ENCODE peak calls at places on chromosomes 12 and 14, in six cellular contexts. S is heart right ventricle, A is GM23248, V is fibroblast of lung, C is prostate gland, Q is colonic mucosa. I is an unnamed sample. For H3K4me1, the result is how much of the 10 kb centered on the place peaks cover.

GRCh38 chr14:54727929-54728328 is 161.0 kb downstream of the SAMD4A start:
- DNase-seq in S (no peak), A (peak), V (peak), C (no peak), Q (no peak), I (no peak)

GRCh38 chr12:5220835-5221234 is 177.2 kb downstream of the KCNA5 start:
- DNase-seq in S (no peak), A (no peak), V (no peak), C (no peak), Q (no peak), I (no peak)

GRCh38 chr14:100486025-100486828 is 101.0 kb downstream of the BEGAIN start:
- DNase-seq in S (peak), A (peak), V (peak), C (no peak), Q (peak), I (peak)

GRCh38 chr12:51636581-51636980 is 45.5 kb downstream of the SCN8A start:
- DNase-seq in S (no peak), A (peak), V (peak), C (no peak), Q (no peak), I (no peak)

GRCh38 chr12:11081987-11082386 is 10.1 kb downstream of the TAS2R43 start:
- DNase-seq in S (no peak), A (no peak), V (no peak), C (no peak), Q (no peak), I (no peak)

GRCh38 chr12:56087220-56087619 is 7.3 kb downstream of the ERBB3 start:
- DNase-seq in S (peak), A (peak), V (no peak), C (peak), Q (peak), I (peak)

GRCh38 chr12:7970475-7971252 is 34.7 kb upstream of the SLC2A3 start:
- DNase-seq in S (peak), A (peak), V (peak), C (peak), Q (peak), I (peak)

GRCh38 chr14:75822522-75823288 is 159.1 kb downstream of the TGFB3 start:
- DNase-seq in S (no peak), A (peak), V (peak), C (no peak), Q (no peak), I (peak)

GRCh38 chr14:80982711-80983110 is 27.3 kb downstream of the TSHR start:
- DNase-seq in S (no peak), A (no peak), V (no peak), C (no peak), Q (no peak), I (no peak)

GRCh38 chr12:5520037-5520436 is 88.1 kb downstream of the NTF3 start:
- DNase-seq in S (no peak), A (no peak), V (no peak), C (no peak), Q (no peak), I (no peak)

GRCh38 chr14:35687335-35687939 is 121.7 kb downstream of the RALGAPA1 start:
- DNase-seq in S (no peak), A (peak), V (peak), C (peak), Q (peak), I (peak)

GRCh38 chr12:26134540-26134939 is 9.7 kb upstream of the BHLHE41 start:
- DNase-seq in S (no peak), A (no peak), V (no peak), C (no peak), Q (no peak), I (no peak)

GRCh38 chr14:75418779-75419768 is 8.7 kb upstream of the JDP2 start:
- DNase-seq in S (peak), A (no peak), V (no peak), C (peak), Q (peak), I (peak)

GRCh38 chr12:132484891-132485441 is 5.0 kb upstream of the FBRSL1 start:
- DNase-seq in S (peak), A (no peak), V (no peak), C (no peak), Q (no peak), I (no peak)
- H3K4me1 ChIP-seq in S (under half), A (under half), V (under half), C (under half), Q (under half), I (under half)

DNA sequence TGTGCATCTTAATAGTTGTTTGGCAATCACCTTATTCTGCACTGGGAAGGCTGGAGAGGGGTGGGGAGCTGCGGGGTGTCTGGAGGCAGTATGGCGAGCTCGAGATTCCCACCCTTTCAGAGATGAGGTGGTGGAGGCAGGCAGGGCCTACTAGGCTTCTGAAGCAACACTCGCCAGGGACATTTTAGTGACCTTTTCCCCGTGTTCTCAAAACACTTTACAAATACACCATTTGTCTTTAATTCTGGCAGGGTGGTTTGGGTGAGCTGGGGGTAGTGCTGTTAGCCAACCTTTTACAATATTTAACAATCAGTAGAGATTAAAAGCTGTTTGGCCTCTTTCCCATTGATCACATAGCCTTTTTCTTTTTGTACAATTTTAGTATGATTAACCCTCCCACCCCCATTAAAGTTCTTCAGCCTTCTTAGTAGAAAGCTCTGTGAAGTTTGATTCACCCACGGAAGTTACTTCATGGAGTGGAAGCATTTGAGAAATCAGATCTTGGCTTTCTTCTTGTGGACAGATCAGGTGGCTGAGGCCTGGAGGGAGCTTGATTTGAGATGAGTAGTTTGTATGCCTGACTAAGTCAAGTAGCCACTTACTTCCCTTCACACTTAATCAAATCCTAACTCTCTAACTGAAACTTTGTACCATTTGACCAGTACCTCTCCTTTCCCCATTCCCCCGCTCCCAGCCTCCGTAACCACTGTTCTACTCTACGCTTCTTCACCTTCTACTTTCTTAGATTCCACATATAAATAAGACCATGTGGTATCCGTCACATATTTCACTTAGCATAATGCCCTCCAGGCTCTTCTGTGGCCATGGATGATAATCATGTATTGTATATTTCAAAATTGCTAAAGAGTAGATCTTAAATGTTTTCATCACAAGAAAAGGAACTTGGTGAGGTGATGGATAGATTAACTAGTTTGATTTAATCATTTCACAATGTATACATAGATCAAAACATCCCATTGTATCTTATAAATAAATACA is 41.0 kb downstream of the TRAF3 start:
- DNase-seq in S (no peak), A (peak), V (peak), C (no peak), Q (no peak), I (no peak)
- H3K27ac ChIP-seq in S (no peak), A (no peak), V (no peak), C (no peak), Q (peak), I (no peak)

DNA sequence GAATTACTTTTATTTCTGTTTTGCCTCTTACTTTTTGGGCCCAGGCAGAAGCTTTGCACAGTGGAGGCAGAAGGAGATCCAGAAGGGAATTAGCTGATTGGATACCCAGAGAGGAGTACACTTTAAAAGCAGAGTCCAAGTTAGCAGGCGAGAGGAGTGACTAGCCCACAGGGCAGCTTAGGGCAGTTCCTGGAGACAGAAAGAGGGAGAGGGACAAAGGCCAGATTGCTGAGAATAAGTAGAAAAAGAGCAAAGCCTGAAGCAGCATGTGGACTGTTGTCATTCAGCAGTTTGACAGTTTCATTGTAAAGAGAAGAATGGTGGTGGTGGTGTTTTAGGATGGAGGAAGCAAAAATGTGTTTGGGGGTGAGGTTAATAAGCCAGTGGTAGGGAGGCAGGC is 95.1 kb downstream of the PELI2 start:
- DNase-seq in S (no peak), A (no peak), V (no peak), C (no peak), Q (no peak), I (no peak)
- H3K4me1 ChIP-seq in S (under half), A (under half), V (under half), C (under half), Q (under half), I (under half)

GRCh38 chr12:116381240-116381743 is 103.8 kb upstream of the MED13L start:
- DNase-seq in S (no peak), A (no peak), V (no peak), C (no peak), Q (no peak), I (no peak)
- H3K27ac ChIP-seq in S (no peak), A (peak), V (peak), C (no peak), Q (no peak), I (no peak)